ENCODE peak calls at places on chromosomes 3 and 15, in six cellular contexts. W is NCI-H1105; O is NCI-H187 treated with DMSO at 0.1 percent for 48 hours; J is activated CD8-positive, alpha-beta memory T cell treated with anti-CD3 and anti-CD28 coated beads for 48 hours; E is NCI-H748 treated with DMSO at 0.1 percent for 48 hours; B is substantia nigra. Z is an unnamed sample.
A peak's percentile ranks its signal among the peaks of the same experiment; 100 is the strongest.

GRCh38 chr15:70788114-70789049 is 25.0 kb upstream of the UACA start:
- DNase-seq in B (no peak), O (no peak), E (no peak), W (no peak), J (no peak), Z (no peak)

GRCh38 chr3:184242297-184242685 is 6.5 kb downstream of the ALG3 start:
- DNase-seq in W (no peak), J (no peak), O (no peak), E (no peak), B (no peak), Z (no peak)

GRCh38 chr3:69422751-69423150 is 36.9 kb upstream of the FRMD4B start:
- DNase-seq in B (no peak), J (no peak), E (no peak), O (no peak), W (no peak), Z (no peak)

GRCh38 chr15:52733078-52733477 is 53.9 kb upstream of the ATOSA start:
- DNase-seq in O (no peak), W (no peak), E (no peak), J (no peak), B (no peak), Z (no peak)

GRCh38 chr3:87082806-87083440 is 92.0 kb upstream of the VGLL3 start:
- DNase-seq in E (peak; percentile 20), O (no peak), B (peak; percentile 37), W (peak; percentile 23), J (no peak), Z (no peak)

GRCh38 chr3:87987952-87988351 is 70.9 kb downstream of the CGGBP1 start:
- DNase-seq in E (no peak), J (no peak), B (no peak), W (no peak), O (no peak), Z (no peak)

GRCh38 chr3:150371741-150372254 is 36.3 kb upstream of the TSC22D2 start:
- DNase-seq in W (no peak), B (peak; percentile 12), J (no peak), O (no peak), E (no peak), Z (no peak)

GRCh38 chr3:172449468-172450149 is 1.4 kb upstream of the GHSR start:
- DNase-seq in W (no peak), O (no peak), B (no peak), E (no peak), J (no peak), Z (no peak)

GRCh38 chr3:11948331-11948730 is 55.9 kb upstream of the SYN2 start:
- DNase-seq in O (no peak), J (no peak), B (no peak), W (no peak), E (no peak), Z (no peak)

GRCh38 chr3:164465172-164465571 is 613.1 kb downstream of the SI start:
- DNase-seq in W (no peak), E (no peak), J (no peak), B (no peak), O (no peak), Z (no peak)

GRCh38 chr3:62638316-62638715 is 236.9 kb downstream of the CADPS start:
- DNase-seq in O (no peak), B (no peak), E (no peak), J (no peak), W (no peak), Z (no peak)

GRCh38 chr3:104960579-104960978 is 406.1 kb upstream of the ALCAM start:
- DNase-seq in E (no peak), J (no peak), B (no peak), O (no peak), W (no peak), Z (no peak)

GRCh38 chr3:16322189-16322588 is 57.2 kb downstream of the OXNAD1 start:
- DNase-seq in E (no peak), O (no peak), J (no peak), W (no peak), B (no peak), Z (no peak)

GRCh38 chr3:183988216-183988790 is 29.4 kb downstream of the ABCC5 start:
- DNase-seq in E (no peak), W (no peak), O (no peak), B (no peak), J (no peak), Z (no peak)

GRCh38 chr3:158493931-158494330 is 77.1 kb upstream of the MLF1 start:
- DNase-seq in W (no peak), B (no peak), E (no peak), O (no peak), J (no peak), Z (no peak)

GRCh38 chr3:67382551-67382950 is 271.9 kb downstream of the SUCLG2 start:
- DNase-seq in O (no peak), E (no peak), J (no peak), W (no peak), B (no peak), Z (no peak)

GRCh38 chr3:44206301-44206700 is 35.4 kb upstream of the TOPAZ1 start:
- DNase-seq in O (no peak), W (no peak), E (no peak), B (no peak), J (no peak), Z (no peak)

GRCh38 chr15:76196286-76196948 is 114.9 kb downstream of the ETFA start:
- DNase-seq in O (no peak), E (no peak), B (peak; percentile 46), J (no peak), W (no peak), Z (no peak)

GRCh38 chr3:42497009-42497731 is 5.3 kb upstream of the VIPR1 start:
- DNase-seq in J (no peak), E (no peak), B (no peak), W (no peak), O (no peak), Z (no peak)

GRCh38 chr15:38669160-38669505 is 104.5 kb upstream of the RASGRP1 start:
- DNase-seq in W (no peak), E (no peak), J (no peak), O (no peak), B (no peak), Z (no peak)

GRCh38 chr3:116265976-116266584 is 179.2 kb downstream of the LSAMP start:
- DNase-seq in O (no peak), B (no peak), W (no peak), E (no peak), J (no peak), Z (no peak)

GRCh38 chr3:186614597-186615483 is 2.0 kb downstream of the AHSG start:
- DNase-seq in O (peak; percentile 55), W (peak; percentile 86), B (peak; percentile 76), E (peak; percentile 51), J (peak; percentile 47), Z (peak; percentile 76)

GRCh38 chr3:110027446-110027845 is 690.1 kb upstream of the DPPA4 start:
- DNase-seq in B (no peak), J (no peak), O (no peak), E (no peak), W (no peak), Z (no peak)

GRCh38 chr3:136135039-136135802 is 60.9 kb downstream of the MSL2 start:
- DNase-seq in J (no peak), O (no peak), B (no peak), E (no peak), W (no peak), Z (no peak)

GRCh38 chr3:29565236-29565635 is 284.4 kb downstream of the RBMS3 start:
- DNase-seq in J (no peak), O (no peak), E (no peak), B (no peak), W (no peak), Z (no peak)

GRCh38 chr15:62742409-62743171 is 300.0 kb upstream of the TPM1 start:
- DNase-seq in J (no peak), E (peak; percentile 7), W (peak; percentile 78), B (peak; percentile 70), O (no peak), Z (peak; percentile 33)

GRCh38 chr3:181698263-181698944 is 13.3 kb upstream of the SOX2 start:
- DNase-seq in J (no peak), B (peak; percentile 60), O (no peak), E (no peak), W (no peak), Z (no peak)